ENCODE peak calls at places on chromosomes 2 and 18, in four cellular contexts. Z, D, C and V are unnamed samples. For H3K79me1, the result is how much of the 10 kb centered on the place peaks cover.

GRCh38 chr2:134736167-134736885 is 17.5 kb upstream of the TMEM163 start:
- DNase-seq in Z (peak), D (peak), C (peak), V (peak)

GRCh38 chr2:163198972-163199371 is 360.4 kb upstream of the KCNH7 start:
- DNase-seq in Z (no peak), D (no peak), C (no peak), V (no peak)

GRCh38 chr2:3024401-3024935 is 353.1 kb downstream of the EIPR1 start:
- DNase-seq in Z (peak), D (no peak), C (no peak), V (no peak)

GRCh38 chr18:21853972-21854563 is 113.5 kb downstream of the MIB1 start:
- DNase-seq in Z (no peak), D (no peak), C (no peak), V (peak)

GRCh38 chr2:158998486-158999248 is 30.2 kb downstream of the TANC1 start:
- DNase-seq in Z (no peak), D (no peak), C (peak), V (peak)

GRCh38 chr2:58376592-58376991 is 135.5 kb upstream of the FANCL start:
- DNase-seq in Z (no peak), D (no peak), C (peak), V (no peak)

GRCh38 chr2:114065731-114066130 is 175.8 kb downstream of the ACTR3 start:
- DNase-seq in Z (no peak), D (no peak), C (no peak), V (no peak)

GRCh38 chr2:85717308-85718005 is 23.3 kb downstream of the GNLY start:
- DNase-seq in Z (no peak), D (peak), C (peak), V (no peak)

GRCh38 chr18:76468345-76469275 is 26.4 kb downstream of the ZNF516 start:
- DNase-seq in Z (no peak), D (no peak), C (no peak), V (no peak)

GRCh38 chr2:221212105-221212504 is 360.0 kb downstream of the EPHA4 start:
- DNase-seq in Z (no peak), D (no peak), C (no peak), V (no peak)
- H4K91ac ChIP-seq in Z (no peak), D (no peak), C (no peak), V (no peak)

DNA sequence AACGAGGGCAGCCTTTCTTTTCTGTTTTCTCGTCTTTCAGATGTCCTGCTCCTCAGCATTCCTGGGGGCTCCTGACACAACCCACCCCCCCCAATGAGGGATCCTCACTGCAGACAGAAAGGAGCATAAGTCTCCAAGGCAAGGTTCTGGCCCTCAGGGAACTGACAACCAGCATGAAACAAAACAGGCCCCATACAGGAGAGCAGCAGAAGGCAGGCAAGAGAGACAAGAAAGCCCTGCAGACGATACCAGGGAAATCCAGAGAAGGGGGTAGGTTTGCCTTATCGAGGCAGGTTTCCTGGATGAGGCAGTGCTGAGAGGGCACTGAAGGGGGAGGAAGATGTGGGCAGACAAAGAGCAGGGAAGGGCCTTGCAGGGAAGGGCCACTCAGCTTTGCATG is 103.9 kb upstream of the EPAS1 start:
- DNase-seq in Z (no peak), D (no peak), C (no peak), V (no peak)
- H3K79me1 ChIP-seq in Z (under half), D (under half), C (under half), V (under half)

GRCh38 chr2:25313711-25314513 is 27.8 kb downstream of the DNMT3A start:
- DNase-seq in Z (no peak), D (no peak), C (no peak), V (no peak)
- H4K91ac ChIP-seq in Z (no peak), D (no peak), C (no peak), V (no peak)

DNA sequence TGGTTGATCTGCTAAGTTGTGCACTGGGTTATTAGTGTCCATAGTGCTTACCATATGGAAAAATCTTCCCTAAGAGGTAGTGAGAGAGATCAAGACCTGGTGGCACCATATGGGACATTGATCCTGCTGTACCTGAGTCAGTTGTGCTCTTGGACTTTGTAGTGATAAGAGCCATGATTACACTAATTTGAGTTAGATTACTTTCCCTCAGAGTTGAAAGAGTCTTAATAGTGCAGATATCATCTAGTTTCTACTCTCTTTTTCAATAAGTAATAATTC is 114.2 kb downstream of the KCNE4 start:
- DNase-seq in Z (no peak), D (no peak), C (no peak), V (no peak)
- H3K79me1 ChIP-seq in Z (under half), D (under half), C (under half), V (under half)

GRCh38 chr2:96888082-96889011 is 18.5 kb upstream of the SEMA4C start:
- DNase-seq in Z (no peak), D (no peak), C (no peak), V (no peak)
- H4K91ac ChIP-seq in Z (no peak), D (peak), C (no peak), V (peak)

GRCh38 chr2:215615829-215616226 is 180.0 kb upstream of the FN1 start:
- DNase-seq in Z (no peak), D (no peak), C (no peak), V (no peak)
- H3K79me1 ChIP-seq in Z (under half), D (under half), C (under half), V (under half)

GRCh38 chr2:202911513-202912341 is at the start of the genes CARF and WDR12:
- DNase-seq in Z (peak), D (peak), C (peak), V (peak)
- H4K91ac ChIP-seq in Z (no peak), D (no peak), C (peak), V (no peak)

GRCh38 chr2:98502556-98503335 is 58.1 kb downstream of the INPP4A start:
- DNase-seq in Z (no peak), D (peak), C (peak), V (peak)
- H3K79me1 ChIP-seq in Z (under half), D (under half), C (under half), V (under half)

DNA sequence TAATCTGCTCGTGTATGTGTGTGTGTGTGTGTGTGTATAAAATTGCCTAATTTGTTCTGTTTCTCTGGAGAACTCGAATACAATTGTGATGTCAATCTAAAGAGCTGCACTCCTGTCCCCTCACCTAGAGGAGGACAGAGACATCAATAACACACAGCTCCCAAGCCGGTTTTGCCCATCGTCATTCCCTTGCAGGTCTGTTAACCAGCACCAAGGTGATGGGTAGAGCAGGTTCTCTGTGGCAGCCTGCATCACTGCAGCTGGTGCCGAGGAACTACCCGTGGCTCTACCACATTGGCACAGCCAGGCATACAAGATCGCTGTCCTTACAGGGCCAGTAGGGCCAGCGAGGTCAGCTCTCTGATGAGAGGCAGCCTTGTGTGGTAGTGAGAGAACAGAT is 41.0 kb downstream of the LBH start:
- DNase-seq in Z (no peak), D (no peak), C (no peak), V (no peak)
- H4K91ac ChIP-seq in Z (no peak), D (no peak), C (peak), V (peak)